ENCODE peak calls at places on chromosome 11, in five cellular contexts. One of them, this sample, is unnamed.

GRCh38 chr11:18394300-18394927 is at the start of gene LDHA:
- DNase-seq in lower lobe of right lung: peak
- DNase-seq in HuH-7.5: peak
- DNase-seq in stimulated activated CD4-positive, alpha-beta T cell treated with anti-CD3 and anti-CD28 coated beads, Interleukin-2, amount 100 ng/mL, for 48 hours: peak
- DNase-seq in LoVo: peak
- DNase-seq in this sample: peak

GRCh38 chr11:122900803-122901202 is 18.2 kb downstream of the JHY start:
- DNase-seq in HuH-7.5: no peak
- DNase-seq in stimulated activated CD4-positive, alpha-beta T cell treated with anti-CD3 and anti-CD28 coated beads, Interleukin-2, amount 100 ng/mL, for 48 hours: no peak
- DNase-seq in LoVo: no peak
- DNase-seq in lower lobe of right lung: no peak
- DNase-seq in this sample: no peak

GRCh38 chr11:131859811-131860210 is 489.4 kb downstream of the NTM start:
- DNase-seq in lower lobe of right lung: no peak
- DNase-seq in LoVo: no peak
- DNase-seq in HuH-7.5: no peak
- DNase-seq in stimulated activated CD4-positive, alpha-beta T cell treated with anti-CD3 and anti-CD28 coated beads, Interleukin-2, amount 100 ng/mL, for 48 hours: no peak
- DNase-seq in this sample: no peak

GRCh38 chr11:75400110-75400865 is 970 bp downstream of the RPS3 start:
- DNase-seq in LoVo: no peak
- DNase-seq in HuH-7.5: no peak
- DNase-seq in stimulated activated CD4-positive, alpha-beta T cell treated with anti-CD3 and anti-CD28 coated beads, Interleukin-2, amount 100 ng/mL, for 48 hours: no peak
- DNase-seq in lower lobe of right lung: no peak
- DNase-seq in this sample: peak

GRCh38 chr11:130211781-130212401 is 52.3 kb downstream of the ST14 start:
- DNase-seq in HuH-7.5: no peak
- DNase-seq in LoVo: no peak
- DNase-seq in stimulated activated CD4-positive, alpha-beta T cell treated with anti-CD3 and anti-CD28 coated beads, Interleukin-2, amount 100 ng/mL, for 48 hours: no peak
- DNase-seq in lower lobe of right lung: peak
- DNase-seq in this sample: no peak

GRCh38 chr11:11028017-11028692 is 170.3 kb upstream of the ZBED5 start:
- DNase-seq in lower lobe of right lung: peak
- DNase-seq in LoVo: peak
- DNase-seq in HuH-7.5: peak
- DNase-seq in stimulated activated CD4-positive, alpha-beta T cell treated with anti-CD3 and anti-CD28 coated beads, Interleukin-2, amount 100 ng/mL, for 48 hours: peak
- DNase-seq in this sample: peak

GRCh38 chr11:9568854-9569587 is 4.4 kb upstream of the WEE1 start:
- DNase-seq in lower lobe of right lung: peak
- DNase-seq in HuH-7.5: peak
- DNase-seq in LoVo: peak
- DNase-seq in stimulated activated CD4-positive, alpha-beta T cell treated with anti-CD3 and anti-CD28 coated beads, Interleukin-2, amount 100 ng/mL, for 48 hours: no peak
- DNase-seq in this sample: peak

GRCh38 chr11:56207796-56208195 is 26.3 kb downstream of the OR5T2 start:
- DNase-seq in HuH-7.5: no peak
- DNase-seq in lower lobe of right lung: no peak
- DNase-seq in LoVo: no peak
- DNase-seq in stimulated activated CD4-positive, alpha-beta T cell treated with anti-CD3 and anti-CD28 coated beads, Interleukin-2, amount 100 ng/mL, for 48 hours: no peak
- DNase-seq in this sample: no peak

GRCh38 chr11:8333431-8334401 is 70.0 kb upstream of the LMO1 start:
- DNase-seq in stimulated activated CD4-positive, alpha-beta T cell treated with anti-CD3 and anti-CD28 coated beads, Interleukin-2, amount 100 ng/mL, for 48 hours: no peak
- DNase-seq in HuH-7.5: no peak
- DNase-seq in LoVo: peak
- DNase-seq in lower lobe of right lung: no peak
- DNase-seq in this sample: peak

GRCh38 chr11:33696411-33696810 is 4.2 kb downstream of the C11orf91 start:
- DNase-seq in HuH-7.5: no peak
- DNase-seq in LoVo: no peak
- DNase-seq in stimulated activated CD4-positive, alpha-beta T cell treated with anti-CD3 and anti-CD28 coated beads, Interleukin-2, amount 100 ng/mL, for 48 hours: no peak
- DNase-seq in lower lobe of right lung: no peak
- DNase-seq in this sample: peak

GRCh38 chr11:82174610-82175009 is 559.1 kb downstream of the FAM181B start:
- DNase-seq in LoVo: no peak
- DNase-seq in stimulated activated CD4-positive, alpha-beta T cell treated with anti-CD3 and anti-CD28 coated beads, Interleukin-2, amount 100 ng/mL, for 48 hours: no peak
- DNase-seq in lower lobe of right lung: no peak
- DNase-seq in HuH-7.5: no peak
- DNase-seq in this sample: no peak

GRCh38 chr11:762421-763072 is 14.7 kb downstream of the GATD1 start:
- DNase-seq in stimulated activated CD4-positive, alpha-beta T cell treated with anti-CD3 and anti-CD28 coated beads, Interleukin-2, amount 100 ng/mL, for 48 hours: no peak
- DNase-seq in HuH-7.5: no peak
- DNase-seq in LoVo: peak
- DNase-seq in lower lobe of right lung: peak
- DNase-seq in this sample: peak

GRCh38 chr11:67090717-67091116 is 28.3 kb upstream of the KDM2A start:
- DNase-seq in stimulated activated CD4-positive, alpha-beta T cell treated with anti-CD3 and anti-CD28 coated beads, Interleukin-2, amount 100 ng/mL, for 48 hours: no peak
- DNase-seq in LoVo: no peak
- DNase-seq in HuH-7.5: no peak
- DNase-seq in lower lobe of right lung: no peak
- DNase-seq in this sample: no peak

GRCh38 chr11:115921986-115922385 is 417.8 kb upstream of the CADM1 start:
- DNase-seq in lower lobe of right lung: no peak
- DNase-seq in stimulated activated CD4-positive, alpha-beta T cell treated with anti-CD3 and anti-CD28 coated beads, Interleukin-2, amount 100 ng/mL, for 48 hours: no peak
- DNase-seq in LoVo: no peak
- DNase-seq in HuH-7.5: no peak
- DNase-seq in this sample: no peak

GRCh38 chr11:34512810-34513673 is 552 bp downstream of the ELF5 start:
- DNase-seq in HuH-7.5: peak
- DNase-seq in stimulated activated CD4-positive, alpha-beta T cell treated with anti-CD3 and anti-CD28 coated beads, Interleukin-2, amount 100 ng/mL, for 48 hours: peak
- DNase-seq in lower lobe of right lung: peak
- DNase-seq in LoVo: peak
- DNase-seq in this sample: peak

GRCh38 chr11:72848846-72849466 is 34.7 kb downstream of the ATG16L2 start:
- DNase-seq in HuH-7.5: peak
- DNase-seq in lower lobe of right lung: no peak
- DNase-seq in LoVo: no peak
- DNase-seq in stimulated activated CD4-positive, alpha-beta T cell treated with anti-CD3 and anti-CD28 coated beads, Interleukin-2, amount 100 ng/mL, for 48 hours: no peak
- DNase-seq in this sample: peak

GRCh38 chr11:33942954-33943353 is 51.1 kb upstream of the LMO2 start:
- DNase-seq in stimulated activated CD4-positive, alpha-beta T cell treated with anti-CD3 and anti-CD28 coated beads, Interleukin-2, amount 100 ng/mL, for 48 hours: no peak
- DNase-seq in HuH-7.5: no peak
- DNase-seq in LoVo: no peak
- DNase-seq in lower lobe of right lung: no peak
- DNase-seq in this sample: no peak

GRCh38 chr11:75492181-75492820 is 33.4 kb downstream of the GDPD5 start:
- DNase-seq in lower lobe of right lung: no peak
- DNase-seq in HuH-7.5: no peak
- DNase-seq in LoVo: no peak
- DNase-seq in stimulated activated CD4-positive, alpha-beta T cell treated with anti-CD3 and anti-CD28 coated beads, Interleukin-2, amount 100 ng/mL, for 48 hours: peak
- DNase-seq in this sample: no peak

GRCh38 chr11:269146-269890 is 8.9 kb upstream of the NLRP6 start:
- DNase-seq in HuH-7.5: no peak
- DNase-seq in stimulated activated CD4-positive, alpha-beta T cell treated with anti-CD3 and anti-CD28 coated beads, Interleukin-2, amount 100 ng/mL, for 48 hours: peak
- DNase-seq in lower lobe of right lung: no peak
- DNase-seq in LoVo: peak
- DNase-seq in this sample: no peak

GRCh38 chr11:3840870-3841425 is at the start of gene RHOG:
- DNase-seq in lower lobe of right lung: peak
- DNase-seq in LoVo: peak
- DNase-seq in stimulated activated CD4-positive, alpha-beta T cell treated with anti-CD3 and anti-CD28 coated beads, Interleukin-2, amount 100 ng/mL, for 48 hours: no peak
- DNase-seq in HuH-7.5: peak
- DNase-seq in this sample: peak

GRCh38 chr11:67287355-67288197 is 1.5 kb upstream of the ANKRD13D start:
- DNase-seq in LoVo: no peak
- DNase-seq in stimulated activated CD4-positive, alpha-beta T cell treated with anti-CD3 and anti-CD28 coated beads, Interleukin-2, amount 100 ng/mL, for 48 hours: no peak
- DNase-seq in lower lobe of right lung: peak
- DNase-seq in HuH-7.5: no peak
- DNase-seq in this sample: no peak

GRCh38 chr11:96113100-96113710 is 189.3 kb upstream of the MTMR2 start:
- DNase-seq in LoVo: no peak
- DNase-seq in stimulated activated CD4-positive, alpha-beta T cell treated with anti-CD3 and anti-CD28 coated beads, Interleukin-2, amount 100 ng/mL, for 48 hours: no peak
- DNase-seq in HuH-7.5: no peak
- DNase-seq in lower lobe of right lung: no peak
- DNase-seq in this sample: no peak

GRCh38 chr11:113192121-113192925 is 122.1 kb upstream of the TTC12 start:
- DNase-seq in lower lobe of right lung: no peak
- DNase-seq in stimulated activated CD4-positive, alpha-beta T cell treated with anti-CD3 and anti-CD28 coated beads, Interleukin-2, amount 100 ng/mL, for 48 hours: no peak
- DNase-seq in HuH-7.5: no peak
- DNase-seq in LoVo: no peak
- DNase-seq in this sample: no peak

GRCh38 chr11:36478700-36479329 is 31.3 kb downstream of the TRAF6 start:
- DNase-seq in stimulated activated CD4-positive, alpha-beta T cell treated with anti-CD3 and anti-CD28 coated beads, Interleukin-2, amount 100 ng/mL, for 48 hours: peak
- DNase-seq in HuH-7.5: no peak
- DNase-seq in LoVo: peak
- DNase-seq in lower lobe of right lung: no peak
- DNase-seq in this sample: peak

GRCh38 chr11:134347441-134347840 is 15.7 kb downstream of the GLB1L2 start:
- DNase-seq in LoVo: no peak
- DNase-seq in HuH-7.5: no peak
- DNase-seq in stimulated activated CD4-positive, alpha-beta T cell treated with anti-CD3 and anti-CD28 coated beads, Interleukin-2, amount 100 ng/mL, for 48 hours: no peak
- DNase-seq in lower lobe of right lung: no peak
- DNase-seq in this sample: no peak

GRCh38 chr11:111444040-111444439 is 65.0 kb upstream of the POU2AF1 start:
- DNase-seq in stimulated activated CD4-positive, alpha-beta T cell treated with anti-CD3 and anti-CD28 coated beads, Interleukin-2, amount 100 ng/mL, for 48 hours: no peak
- DNase-seq in LoVo: no peak
- DNase-seq in lower lobe of right lung: no peak
- DNase-seq in HuH-7.5: no peak
- DNase-seq in this sample: no peak

GRCh38 chr11:44711772-44712608 is 14.8 kb upstream of the TSPAN18 start:
- DNase-seq in stimulated activated CD4-positive, alpha-beta T cell treated with anti-CD3 and anti-CD28 coated beads, Interleukin-2, amount 100 ng/mL, for 48 hours: no peak
- DNase-seq in LoVo: no peak
- DNase-seq in lower lobe of right lung: no peak
- DNase-seq in HuH-7.5: no peak
- DNase-seq in this sample: no peak

GRCh38 chr11:94130589-94131362 is 2.1 kb downstream of the PANX1 start:
- DNase-seq in stimulated activated CD4-positive, alpha-beta T cell treated with anti-CD3 and anti-CD28 coated beads, Interleukin-2, amount 100 ng/mL, for 48 hours: no peak
- DNase-seq in lower lobe of right lung: no peak
- DNase-seq in HuH-7.5: no peak
- DNase-seq in LoVo: no peak
- DNase-seq in this sample: peak

GRCh38 chr11:17504330-17505107 is 27.9 kb upstream of the ABCC8 start:
- DNase-seq in LoVo: peak
- DNase-seq in stimulated activated CD4-positive, alpha-beta T cell treated with anti-CD3 and anti-CD28 coated beads, Interleukin-2, amount 100 ng/mL, for 48 hours: peak
- DNase-seq in lower lobe of right lung: peak
- DNase-seq in HuH-7.5: peak
- DNase-seq in this sample: peak

GRCh38 chr11:35318309-35318708 is 101.0 kb downstream of the SLC1A2 start:
- DNase-seq in LoVo: no peak
- DNase-seq in lower lobe of right lung: no peak
- DNase-seq in HuH-7.5: no peak
- DNase-seq in stimulated activated CD4-positive, alpha-beta T cell treated with anti-CD3 and anti-CD28 coated beads, Interleukin-2, amount 100 ng/mL, for 48 hours: no peak
- DNase-seq in this sample: no peak

GRCh38 chr11:47272706-47273105 is 2.8 kb downstream of the MADD start:
- DNase-seq in LoVo: no peak
- DNase-seq in stimulated activated CD4-positive, alpha-beta T cell treated with anti-CD3 and anti-CD28 coated beads, Interleukin-2, amount 100 ng/mL, for 48 hours: no peak
- DNase-seq in lower lobe of right lung: no peak
- DNase-seq in HuH-7.5: no peak
- DNase-seq in this sample: no peak

GRCh38 chr11:121535122-121535796 is 82.5 kb upstream of the SORL1-AS1 start:
- DNase-seq in stimulated activated CD4-positive, alpha-beta T cell treated with anti-CD3 and anti-CD28 coated beads, Interleukin-2, amount 100 ng/mL, for 48 hours: no peak
- DNase-seq in HuH-7.5: no peak
- DNase-seq in lower lobe of right lung: no peak
- DNase-seq in LoVo: no peak
- DNase-seq in this sample: no peak

GRCh38 chr11:87901366-87901765 is 273.9 kb downstream of the RAB38 start:
- DNase-seq in stimulated activated CD4-positive, alpha-beta T cell treated with anti-CD3 and anti-CD28 coated beads, Interleukin-2, amount 100 ng/mL, for 48 hours: no peak
- DNase-seq in LoVo: no peak
- DNase-seq in lower lobe of right lung: no peak
- DNase-seq in HuH-7.5: no peak
- DNase-seq in this sample: no peak

GRCh38 chr11:443542-444199 is 1.9 kb upstream of the ANO9 start:
- DNase-seq in LoVo: no peak
- DNase-seq in stimulated activated CD4-positive, alpha-beta T cell treated with anti-CD3 and anti-CD28 coated beads, Interleukin-2, amount 100 ng/mL, for 48 hours: no peak
- DNase-seq in lower lobe of right lung: peak
- DNase-seq in HuH-7.5: no peak
- DNase-seq in this sample: no peak

GRCh38 chr11:19576054-19576453 is 136.6 kb upstream of the NAV2 start:
- DNase-seq in stimulated activated CD4-positive, alpha-beta T cell treated with anti-CD3 and anti-CD28 coated beads, Interleukin-2, amount 100 ng/mL, for 48 hours: no peak
- DNase-seq in LoVo: no peak
- DNase-seq in lower lobe of right lung: peak
- DNase-seq in HuH-7.5: no peak
- DNase-seq in this sample: no peak

GRCh38 chr11:35255514-35255913 is 116.5 kb downstream of the CD44 start:
- DNase-seq in HuH-7.5: no peak
- DNase-seq in LoVo: no peak
- DNase-seq in lower lobe of right lung: no peak
- DNase-seq in stimulated activated CD4-positive, alpha-beta T cell treated with anti-CD3 and anti-CD28 coated beads, Interleukin-2, amount 100 ng/mL, for 48 hours: no peak
- DNase-seq in this sample: no peak

GRCh38 chr11:78946945-78947914 is 372.6 kb upstream of the NARS2 start:
- DNase-seq in LoVo: no peak
- DNase-seq in lower lobe of right lung: no peak
- DNase-seq in HuH-7.5: no peak
- DNase-seq in stimulated activated CD4-positive, alpha-beta T cell treated with anti-CD3 and anti-CD28 coated beads, Interleukin-2, amount 100 ng/mL, for 48 hours: no peak
- DNase-seq in this sample: peak

GRCh38 chr11:73147771-73148681 is 5.9 kb upstream of the FCHSD2 start:
- DNase-seq in stimulated activated CD4-positive, alpha-beta T cell treated with anti-CD3 and anti-CD28 coated beads, Interleukin-2, amount 100 ng/mL, for 48 hours: no peak
- DNase-seq in HuH-7.5: no peak
- DNase-seq in LoVo: no peak
- DNase-seq in lower lobe of right lung: no peak
- DNase-seq in this sample: no peak

GRCh38 chr11:26263769-26264168 is 68.2 kb upstream of the ANO3 start:
- DNase-seq in stimulated activated CD4-positive, alpha-beta T cell treated with anti-CD3 and anti-CD28 coated beads, Interleukin-2, amount 100 ng/mL, for 48 hours: no peak
- DNase-seq in lower lobe of right lung: no peak
- DNase-seq in LoVo: no peak
- DNase-seq in HuH-7.5: no peak
- DNase-seq in this sample: no peak